ENCODE peak calls at places on chromosomes 2 and 18, in eight cellular contexts. X is IMR-90; N is ovary; Y is vagina; O is lung; I is CD8-positive, alpha-beta T cell; E is K562; C is fibroblast of lung. P is an unnamed sample.

GRCh38 chr18:8798996-8799395 is 93.6 kb downstream of the MTCL1 start:
- DNase-seq in X (no peak), N (no peak), Y (no peak), O (no peak), I (no peak), E (no peak), C (no peak), P (no peak)

GRCh38 chr2:13558368-13558767 is 841.6 kb downstream of the TRIB2 start:
- DNase-seq in X (peak; percentile 56), N (no peak), Y (no peak), O (no peak), I (no peak), E (no peak), C (peak; percentile 93), P (peak; percentile 30)

GRCh38 chr2:5713101-5713500 is 20.9 kb downstream of the SOX11 start:
- DNase-seq in X (no peak), N (no peak), Y (no peak), O (no peak), I (no peak), E (no peak), C (no peak), P (no peak)

GRCh38 chr2:66201242-66201641 is 233.7 kb upstream of the MEIS1 start:
- DNase-seq in X (no peak), N (no peak), Y (no peak), O (no peak), I (no peak), E (no peak), C (no peak), P (no peak)

GRCh38 chr18:9951022-9951859 is 37.4 kb downstream of the VAPA start:
- DNase-seq in X (peak; percentile 79), N (no peak), Y (no peak), O (no peak), I (no peak), E (peak; percentile 34), C (peak; percentile 75), P (peak; percentile 26)

GRCh38 chr18:79484661-79485621 is 89.2 kb downstream of the NFATC1 start:
- DNase-seq in X (peak; percentile 98), N (peak; percentile 29), Y (no peak), O (no peak), I (no peak), E (no peak), C (peak; percentile 99), P (peak; percentile 83)

GRCh38 chr2:123913266-123913810 is 111.7 kb upstream of the CNTNAP5 start:
- DNase-seq in X (no peak), N (no peak), Y (no peak), O (no peak), I (no peak), E (no peak), C (no peak), P (no peak)

GRCh38 chr18:12839526-12840196 is 44.4 kb downstream of the PTPN2 start:
- DNase-seq in X (no peak), N (no peak), Y (no peak), O (no peak), I (no peak), E (no peak), C (peak; percentile 34), P (no peak)

GRCh38 chr2:144771348-144771747 is 251.4 kb upstream of the ZEB2 start:
- DNase-seq in X (no peak), N (no peak), Y (no peak), O (no peak), I (no peak), E (no peak), C (no peak), P (no peak)

GRCh38 chr2:54512183-54512582 is 56.1 kb downstream of the SPTBN1 start:
- DNase-seq in X (no peak), N (no peak), Y (no peak), O (no peak), I (no peak), E (no peak), C (no peak), P (no peak)
- H3K4me3 ChIP-seq in X (no peak overlapping the region), N (no peak overlapping the region), Y (no peak overlapping the region), O (no peak overlapping the region), I (no peak overlapping the region), E (no peak overlapping the region), C (no peak overlapping the region), P (no peak overlapping the region)

DNA sequence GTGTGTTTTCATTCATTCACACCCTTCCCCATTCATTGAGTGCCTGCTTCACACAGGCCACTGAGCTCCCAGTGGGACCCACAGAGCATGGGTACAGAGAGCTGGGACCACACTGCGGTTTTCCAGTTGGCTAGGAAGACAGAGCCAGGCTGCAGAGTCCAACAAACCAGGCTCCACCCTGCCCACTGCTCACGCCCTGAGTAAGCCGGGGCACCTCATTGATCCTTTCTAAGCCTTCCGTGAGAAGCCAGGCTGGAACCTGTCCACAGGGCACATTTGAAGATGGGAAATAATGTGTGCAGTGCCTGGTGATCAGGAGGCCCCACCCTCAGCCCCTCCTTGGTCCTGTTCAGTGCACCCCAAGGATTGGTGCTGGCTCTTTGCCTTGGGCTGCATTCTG is 13.5 kb downstream of the KCNIP3 start:
- DNase-seq in X (no peak), N (no peak), Y (no peak), O (no peak), I (no peak), E (no peak), C (no peak), P (peak; percentile 95)
- H3K9me3 ChIP-seq in X (no peaks in the 10 kb centered on the region), N (no peaks in the 10 kb centered on the region), Y (no peaks in the 10 kb centered on the region), O (no peaks in the 10 kb centered on the region), I (no peaks in the 10 kb centered on the region), E (no peaks in the 10 kb centered on the region), C (no peaks in the 10 kb centered on the region), P (no peaks in the 10 kb centered on the region)

GRCh38 chr18:55585050-55585449 is 2.9 kb downstream of the TCF4 start:
- DNase-seq in X (no peak), N (no peak), Y (no peak), O (no peak), I (no peak), E (no peak), C (peak; percentile 16), P (no peak)
- H3K36me3 ChIP-seq in X (peaks cover 2% of the 10 kb centered on the region), N (no peaks in the 10 kb centered on the region), Y (no peaks in the 10 kb centered on the region), O (no peaks in the 10 kb centered on the region), I (no peaks in the 10 kb centered on the region), E (peaks cover 4% of the 10 kb centered on the region), C (no peaks in the 10 kb centered on the region), P (no peaks in the 10 kb centered on the region)

DNA sequence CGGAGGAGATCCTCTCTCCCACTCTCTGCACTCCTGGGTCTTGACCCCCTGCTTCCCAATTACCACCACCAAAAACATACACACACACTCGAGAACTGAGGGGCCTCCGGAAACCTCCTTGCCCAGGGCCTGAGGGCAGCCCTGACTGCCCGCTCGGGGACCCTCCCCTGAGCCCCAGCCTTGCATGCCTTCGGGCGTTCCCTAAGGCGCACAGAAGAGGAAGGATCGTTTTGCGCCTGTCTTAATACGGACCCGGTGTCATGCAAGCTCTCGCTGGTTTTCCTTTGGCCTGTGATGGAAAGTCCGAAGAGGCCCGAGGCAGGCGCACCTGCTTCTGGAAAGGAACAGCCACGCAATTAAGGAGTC is 19.8 kb downstream of the POU3F3 start:
- DNase-seq in X (no peak), N (no peak), Y (no peak), O (no peak), I (no peak), E (no peak), C (no peak), P (no peak)
- H3K4me3 ChIP-seq in X (no peak overlapping the region), N (no peak overlapping the region), Y (no peak overlapping the region), O (no peak overlapping the region), I (no peak overlapping the region), E (no peak overlapping the region), C (no peak overlapping the region), P (peak overlapping the region; percentile 49)

GRCh38 chr2:202681688-202682205 is 47.0 kb downstream of the FAM117B start:
- DNase-seq in X (no peak), N (no peak), Y (no peak), O (no peak), I (no peak), E (no peak), C (no peak), P (no peak)
- H3K9me3 ChIP-seq in X (peaks cover 5% of the 10 kb centered on the region), N (peaks cover 4% of the 10 kb centered on the region), Y (no peaks in the 10 kb centered on the region), O (no peaks in the 10 kb centered on the region), I (peaks cover 5% of the 10 kb centered on the region), E (no peaks in the 10 kb centered on the region), C (no peaks in the 10 kb centered on the region), P (peaks cover 10% of the 10 kb centered on the region)

GRCh38 chr2:241142063-241142462 is 7.2 kb downstream of the PASK start:
- DNase-seq in X (no peak), N (no peak), Y (no peak), O (no peak), I (no peak), E (no peak), C (no peak), P (no peak)
- H3K36me3 ChIP-seq in X (peaks cover 3% of the 10 kb centered on the region), N (no peaks in the 10 kb centered on the region), Y (no peaks in the 10 kb centered on the region), O (peaks cover 16% of the 10 kb centered on the region), I (peaks cover 20% of the 10 kb centered on the region), E (peaks cover 24% of the 10 kb centered on the region), C (no peaks in the 10 kb centered on the region), P (peaks cover 2% of the 10 kb centered on the region)

GRCh38 chr2:60297296-60298010 is 256.0 kb downstream of the BCL11A start:
- DNase-seq in X (no peak), N (no peak), Y (no peak), O (no peak), I (no peak), E (peak; percentile 86), C (no peak), P (peak; percentile 24)
- H3K4me3 ChIP-seq in X (no peak overlapping the region), N (no peak overlapping the region), Y (no peak overlapping the region), O (no peak overlapping the region), I (no peak overlapping the region), E (no peak overlapping the region), C (no peak overlapping the region), P (no peak overlapping the region)